ENCODE peak calls at places on chromosomes 16 and 17, in ten cellular contexts. Y, Z, H, S, C, L, E, X, Q and R are unnamed samples.

GRCh38 chr17:41799366-41799765 is 12.4 kb downstream of the P3H4 start:
- DNase-seq in Y (no peak), Z (no peak), H (no peak), S (no peak), C (no peak), L (no peak), E (no peak), X (no peak), Q (no peak), R (no peak)

GRCh38 chr16:57941016-57941656 is 29.8 kb downstream of the CNGB1 start:
- DNase-seq in Y (peak), Z (no peak), H (peak), S (no peak), C (peak), L (peak), E (peak), X (peak), Q (peak), R (peak)

GRCh38 chr16:22878955-22879354 is 65.0 kb downstream of the HS3ST2 start:
- DNase-seq in Y (no peak), Z (no peak), H (no peak), S (no peak), C (peak), L (no peak), E (no peak), X (no peak), Q (no peak), R (no peak)

GRCh38 chr17:691423-691822 is 23.2 kb downstream of the VPS53 start:
- DNase-seq in Y (peak), Z (no peak), H (no peak), S (no peak), C (no peak), L (peak), E (no peak), X (peak), Q (no peak), R (peak)

GRCh38 chr17:76672892-76673291 is 29.3 kb upstream of the ST6GALNAC1 start:
- DNase-seq in Y (no peak), Z (no peak), H (no peak), S (no peak), C (no peak), L (no peak), E (no peak), X (no peak), Q (no peak), R (no peak)

GRCh38 chr17:28746611-28747045 is 2.8 kb downstream of the TRAF4 start:
- DNase-seq in Y (no peak), Z (no peak), H (no peak), S (no peak), C (no peak), L (no peak), E (peak), X (no peak), Q (peak), R (no peak)

GRCh38 chr17:17874478-17874877 is 37.7 kb upstream of the SREBF1 start:
- DNase-seq in Y (peak), Z (no peak), H (no peak), S (peak), C (no peak), L (peak), E (no peak), X (peak), Q (no peak), R (peak)

GRCh38 chr17:624341-624860 is 90.2 kb downstream of the VPS53 start:
- DNase-seq in Y (no peak), Z (no peak), H (no peak), S (no peak), C (no peak), L (peak), E (no peak), X (peak), Q (no peak), R (no peak)

GRCh38 chr17:8079291-8080207 is 8.0 kb downstream of the ALOX12B start:
- DNase-seq in Y (peak), Z (peak), H (peak), S (no peak), C (peak), L (peak), E (peak), X (peak), Q (peak), R (peak)

GRCh38 chr16:88014954-88015805 is 63.9 kb downstream of the BANP start:
- DNase-seq in Y (no peak), Z (peak), H (no peak), S (no peak), C (no peak), L (no peak), E (no peak), X (no peak), Q (peak), R (no peak)

GRCh38 chr17:17412331-17412730 is 64.5 kb upstream of the MED9 start:
- DNase-seq in Y (peak), Z (no peak), H (no peak), S (no peak), C (no peak), L (peak), E (no peak), X (peak), Q (no peak), R (peak)

GRCh38 chr16:25563700-25564099 is 128.1 kb upstream of the HS3ST4 start:
- DNase-seq in Y (no peak), Z (no peak), H (no peak), S (no peak), C (no peak), L (no peak), E (no peak), X (no peak), Q (no peak), R (no peak)

GRCh38 chr17:17114592-17115225 is 72.5 kb downstream of the MPRIP start:
- DNase-seq in Y (peak), Z (no peak), H (no peak), S (no peak), C (no peak), L (peak), E (no peak), X (no peak), Q (no peak), R (no peak)

GRCh38 chr17:29138184-29138955 is 41.8 kb downstream of the MYO18A start:
- DNase-seq in Y (peak), Z (no peak), H (no peak), S (no peak), C (no peak), L (no peak), E (no peak), X (no peak), Q (no peak), R (no peak)

GRCh38 chr16:15975172-15975571 is 25.8 kb downstream of the ABCC1 start:
- DNase-seq in Y (no peak), Z (no peak), H (no peak), S (no peak), C (no peak), L (no peak), E (no peak), X (no peak), Q (no peak), R (no peak)

GRCh38 chr16:86578056-86578455 is 293 bp upstream of the FOXL1 start:
- DNase-seq in Y (peak), Z (no peak), H (no peak), S (peak), C (no peak), L (peak), E (no peak), X (peak), Q (no peak), R (no peak)

GRCh38 chr16:66462912-66463311 is 35.8 kb downstream of the BEAN1 start:
- DNase-seq in Y (peak), Z (no peak), H (no peak), S (no peak), C (no peak), L (peak), E (no peak), X (no peak), Q (no peak), R (no peak)

GRCh38 chr16:66845080-66845410 is 831 bp downstream of the CA7 start:
- DNase-seq in Y (no peak), Z (no peak), H (no peak), S (no peak), C (no peak), L (no peak), E (no peak), X (no peak), Q (no peak), R (no peak)

GRCh38 chr16:28623172-28623711 is 13.4 kb upstream of the SULT1A1 start:
- DNase-seq in Y (no peak), Z (no peak), H (no peak), S (no peak), C (no peak), L (no peak), E (peak), X (no peak), Q (peak), R (no peak)

GRCh38 chr16:87658564-87659225 is 56.4 kb downstream of the JPH3 start:
- DNase-seq in Y (no peak), Z (no peak), H (no peak), S (no peak), C (no peak), L (no peak), E (no peak), X (no peak), Q (no peak), R (no peak)

GRCh38 chr17:60851181-60851580 is 173.5 kb downstream of the BCAS3 start:
- DNase-seq in Y (no peak), Z (no peak), H (no peak), S (no peak), C (peak), L (no peak), E (no peak), X (no peak), Q (no peak), R (no peak)

GRCh38 chr17:34308376-34308775 is 10.9 kb upstream of the CCL8 start:
- DNase-seq in Y (no peak), Z (no peak), H (no peak), S (no peak), C (no peak), L (peak), E (peak), X (peak), Q (no peak), R (peak)

GRCh38 chr16:23824909-23825308 is 10.9 kb upstream of the PRKCB start:
- DNase-seq in Y (no peak), Z (no peak), H (no peak), S (no peak), C (no peak), L (no peak), E (no peak), X (no peak), Q (no peak), R (no peak)

GRCh38 chr16:19696312-19696711 is 21.7 kb downstream of the KNOP1 start:
- DNase-seq in Y (peak), Z (peak), H (peak), S (peak), C (no peak), L (peak), E (peak), X (peak), Q (peak), R (peak)

GRCh38 chr16:69725480-69726312 is 664 bp downstream of the NQO1 start:
- DNase-seq in Y (no peak), Z (no peak), H (no peak), S (no peak), C (no peak), L (no peak), E (no peak), X (no peak), Q (peak), R (no peak)

GRCh38 chr16:10949424-10949970 is 5.1 kb downstream of the CLEC16A start:
- DNase-seq in Y (peak), Z (no peak), H (no peak), S (no peak), C (no peak), L (peak), E (no peak), X (peak), Q (no peak), R (peak)

GRCh38 chr17:50107790-50108414 is 12.8 kb downstream of the PDK2 start:
- DNase-seq in Y (peak), Z (no peak), H (no peak), S (no peak), C (no peak), L (peak), E (no peak), X (no peak), Q (no peak), R (peak)

GRCh38 chr16:46789499-46790414 is 41.2 kb downstream of the C16orf87 start:
- DNase-seq in Y (peak), Z (peak), H (peak), S (no peak), C (peak), L (peak), E (peak), X (peak), Q (peak), R (peak)

GRCh38 chr17:81898029-81898866 is 3.8 kb upstream of the NPB start:
- DNase-seq in Y (peak), Z (no peak), H (no peak), S (no peak), C (no peak), L (peak), E (no peak), X (peak), Q (no peak), R (peak)

GRCh38 chr16:83441523-83441922 is 366.3 kb upstream of the HSBP1 start:
- DNase-seq in Y (no peak), Z (no peak), H (no peak), S (no peak), C (no peak), L (peak), E (no peak), X (no peak), Q (no peak), R (peak)

DNA sequence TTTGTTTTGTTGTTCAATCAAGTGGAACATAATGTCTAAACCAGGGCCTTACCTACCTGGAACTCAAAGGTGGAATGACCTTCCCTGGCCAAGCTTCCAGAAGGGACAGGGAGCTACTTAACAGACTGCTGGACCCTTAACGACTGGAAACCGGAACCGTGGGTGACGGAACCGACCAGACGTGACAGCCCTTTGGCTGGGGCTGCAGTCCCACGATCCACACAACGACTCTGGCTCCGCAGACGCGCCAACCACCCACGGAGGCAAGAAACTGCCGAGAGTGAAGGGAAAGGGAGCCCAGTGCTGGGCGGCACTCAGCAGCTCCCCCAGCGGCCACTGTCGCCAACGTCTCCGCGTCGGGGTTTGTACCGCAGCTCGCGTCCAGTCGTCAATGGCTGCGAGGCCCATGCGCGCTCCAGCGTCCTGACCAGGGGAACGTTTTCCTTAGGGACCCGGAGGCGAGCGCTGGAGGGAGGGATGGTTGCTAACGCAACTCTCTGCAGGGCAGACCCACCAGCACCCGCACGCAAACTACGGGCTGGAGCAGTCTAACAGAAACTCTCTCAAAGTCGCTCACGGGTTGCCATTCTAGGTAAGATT is 5.5 kb upstream of the KIF22 start:
- DNase-seq in Y (peak), Z (peak), H (no peak), S (no peak), C (no peak), L (peak), E (peak), X (peak), Q (peak), R (peak)
- TF ChIP-seq CTCF in Y (peak), Z (peak), H (peak), S (peak), C (no peak), L (peak), E (peak), X (peak), Q (peak), R (peak)

DNA sequence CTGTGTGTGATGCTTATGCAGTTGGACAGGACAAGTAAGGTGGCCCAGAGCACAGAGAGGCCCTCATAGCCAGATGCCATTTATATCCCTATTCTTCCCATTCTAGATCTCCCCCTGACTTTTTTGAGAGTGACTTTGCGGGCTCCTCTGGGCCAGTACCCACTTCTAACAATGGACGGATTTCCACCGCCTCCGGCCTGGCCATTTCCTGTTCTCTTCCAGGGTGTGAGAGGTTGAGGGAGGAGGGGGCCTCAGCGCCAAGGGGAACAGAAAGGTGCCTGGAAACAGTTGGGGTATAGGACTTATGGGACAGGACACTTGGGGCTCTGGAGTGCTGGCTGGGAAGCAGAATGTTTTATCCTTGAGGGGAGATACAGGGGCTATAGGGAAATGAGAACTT is 3.4 kb downstream of the TAOK2 start:
- DNase-seq in Y (no peak), Z (no peak), H (no peak), S (no peak), C (peak), L (no peak), E (no peak), X (no peak), Q (no peak), R (no peak)
- H3K4me3 ChIP-seq in Y (no peak), Z (no peak), H (no peak), S (peak), C (no peak), L (peak), E (no peak), X (peak), Q (peak), R (no peak)

DNA sequence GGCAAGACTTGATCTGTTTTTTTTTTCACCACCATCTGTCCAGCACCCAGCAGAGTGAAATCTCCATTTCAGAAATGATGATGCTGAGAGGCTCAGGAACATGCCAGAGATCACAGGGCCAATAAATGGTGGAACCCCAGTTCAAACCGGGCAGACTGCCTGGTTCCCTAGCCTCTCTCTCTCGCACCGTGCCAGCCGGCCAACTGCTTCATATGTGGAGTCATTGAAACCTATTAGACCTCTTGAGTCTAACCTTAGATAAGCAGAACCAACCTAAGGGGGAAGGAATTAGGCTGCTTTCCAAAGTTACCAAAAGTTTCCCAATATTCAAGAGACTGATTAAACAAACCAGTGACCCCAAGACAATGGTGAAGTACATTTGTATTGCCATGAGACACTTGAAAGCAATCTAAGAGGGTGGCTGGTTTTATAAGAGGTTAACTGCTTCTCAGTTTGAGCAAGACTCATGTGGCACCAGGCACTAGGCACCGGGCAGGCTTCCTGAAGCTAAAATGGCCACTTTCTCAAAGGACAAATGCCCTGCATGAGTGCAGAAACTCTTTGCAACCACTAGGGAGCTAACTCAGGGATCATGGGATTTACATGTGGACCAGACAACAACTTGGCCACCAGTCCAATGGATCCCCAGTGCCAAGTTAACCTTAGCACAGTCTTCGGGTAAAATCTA is 18.4 kb downstream of the TOX3 start:
- DNase-seq in Y (no peak), Z (no peak), H (no peak), S (no peak), C (no peak), L (no peak), E (peak), X (no peak), Q (peak), R (no peak)
- TF ChIP-seq CTCF in Y (no peak), Z (no peak), H (no peak), S (no peak), C (no peak), L (no peak), E (no peak), X (no peak), Q (peak), R (no peak)

GRCh38 chr16:9154576-9155410 is 63.3 kb downstream of the HAPSTR1 start:
- DNase-seq in Y (no peak), Z (no peak), H (no peak), S (no peak), C (no peak), L (no peak), E (no peak), X (no peak), Q (no peak), R (no peak)
- H3K4me3 ChIP-seq in Y (no peak), Z (no peak), H (no peak), S (no peak), C (no peak), L (no peak), E (no peak), X (no peak), Q (no peak), R (no peak)